ENCODE peak calls at places on chromosomes 11 and 22, in nine cellular contexts. K is fibroblast of mammary gland, U is WTC11, H is PC-3, E is astrocyte of the spinal cord, J is endothelial cell, P is mesothelial cell of epicardium, S is RWPE1, R is astrocyte of the cerebellum. I is an unnamed sample.

GRCh38 chr11:43856988-43857387 is 23.6 kb upstream of the ALKBH3 start:
- DNase-seq in U (no peak), R (no peak), S (no peak), P (no peak), H (no peak), E (no peak), K (no peak), J (no peak), I (no peak)

GRCh38 chr11:3009481-3009880 is 17.4 kb upstream of the NAP1L4 start:
- DNase-seq in S (no peak), E (no peak), P (no peak), R (no peak), J (no peak), H (no peak), U (no peak), K (no peak), I (no peak)

GRCh38 chr11:111540114-111540920 is at the start of gene LAYN:
- DNase-seq in P (peak), K (peak), J (peak), H (no peak), S (no peak), E (peak), R (no peak), U (peak), I (no peak)

GRCh38 chr22:49687333-49687732 is 140.3 kb downstream of the BRD1 start:
- DNase-seq in J (no peak), S (no peak), H (no peak), R (no peak), E (no peak), P (no peak), K (no peak), U (no peak), I (no peak)

GRCh38 chr11:19946681-19947080 is 213.6 kb downstream of the DBX1 start:
- DNase-seq in R (no peak), K (no peak), P (no peak), J (no peak), S (no peak), H (no peak), U (no peak), E (no peak), I (no peak)

GRCh38 chr11:17846852-17847453 is 112.4 kb downstream of the KCNC1 start:
- DNase-seq in R (peak), S (no peak), K (peak), H (peak), E (peak), U (peak), J (peak), P (no peak), I (no peak)

GRCh38 chr11:66768088-66768521 is 39.1 kb upstream of the SPTBN2 start:
- DNase-seq in J (no peak), E (peak), K (peak), S (peak), U (no peak), H (no peak), R (no peak), P (no peak), I (no peak)

GRCh38 chr11:114077482-114078305 is 18.2 kb downstream of the ZBTB16 start:
- DNase-seq in E (no peak), S (no peak), U (no peak), H (no peak), J (no peak), R (no peak), P (no peak), K (no peak), I (no peak)

GRCh38 chr11:40722179-40722795 is 737.2 kb downstream of the LRRC4C start:
- DNase-seq in R (no peak), J (peak), U (peak), P (no peak), H (peak), S (peak), E (peak), K (peak), I (no peak)

GRCh38 chr22:32200752-32201151 is 4.1 kb downstream of the RFPL2 start:
- DNase-seq in U (no peak), R (no peak), E (no peak), S (no peak), K (no peak), P (no peak), H (no peak), J (no peak), I (no peak)

GRCh38 chr22:30386608-30386959 is 627 bp downstream of the RNF215 start:
- DNase-seq in J (no peak), S (no peak), K (no peak), E (no peak), P (no peak), H (no peak), R (no peak), U (no peak), I (no peak)

GRCh38 chr11:82823635-82824614 is 76.3 kb downstream of the PRCP start:
- DNase-seq in J (no peak), R (no peak), K (no peak), P (no peak), U (no peak), E (no peak), H (no peak), S (no peak), I (no peak)

GRCh38 chr11:2805388-2806057 is 80.1 kb downstream of the CDKN1C start:
- DNase-seq in J (no peak), P (peak), R (no peak), S (no peak), U (peak), K (no peak), H (no peak), E (no peak), I (no peak)

GRCh38 chr11:36352919-36353318 is 56.8 kb downstream of the PRR5L start:
- DNase-seq in K (no peak), S (no peak), H (no peak), J (no peak), U (no peak), R (no peak), P (no peak), E (no peak), I (no peak)

GRCh38 chr22:49869855-49870712 is 16.4 kb downstream of the ZBED4 start:
- DNase-seq in J (no peak), P (no peak), R (no peak), E (no peak), K (no peak), U (no peak), S (no peak), H (no peak), I (no peak)

DNA sequence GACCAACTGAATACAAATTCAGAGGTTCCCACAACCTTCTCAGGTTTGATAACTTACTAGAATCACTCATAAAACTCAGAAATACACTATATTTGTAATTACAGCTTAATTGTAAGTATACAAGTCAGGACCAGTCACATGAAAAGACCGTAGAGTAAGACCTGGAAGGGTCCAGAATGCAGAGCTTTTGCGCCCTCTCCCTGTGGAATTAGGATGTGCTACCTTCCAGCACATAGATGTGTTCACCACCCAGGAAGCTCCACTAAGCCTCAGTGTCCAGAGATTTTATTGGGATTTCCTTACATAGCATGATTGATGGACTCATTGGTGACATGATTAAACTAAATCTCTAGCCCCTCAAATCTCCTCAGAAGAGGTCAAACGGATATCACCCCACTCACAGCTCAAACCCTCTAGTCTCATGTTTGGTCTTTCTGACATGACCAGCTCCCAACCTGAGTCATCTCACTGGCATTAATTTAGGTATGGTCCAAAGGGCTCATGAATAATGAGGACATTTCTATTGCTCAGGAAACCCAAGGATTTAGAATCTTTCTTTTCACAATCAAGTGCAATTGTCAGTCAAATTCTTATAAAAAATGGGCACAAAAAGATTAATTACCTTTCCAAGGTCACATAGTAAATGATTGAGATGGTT is 77.2 kb upstream of the UBASH3B start:
- DNase-seq in K (peak), U (no peak), H (peak), S (no peak), R (no peak), P (no peak), E (no peak), J (no peak), I (no peak)
- TF ChIP-seq CTCF in K (peak), U (no peak), H (peak), S (no peak), R (no peak), P (no peak), E (no peak), J (no peak), I (no peak)

DNA sequence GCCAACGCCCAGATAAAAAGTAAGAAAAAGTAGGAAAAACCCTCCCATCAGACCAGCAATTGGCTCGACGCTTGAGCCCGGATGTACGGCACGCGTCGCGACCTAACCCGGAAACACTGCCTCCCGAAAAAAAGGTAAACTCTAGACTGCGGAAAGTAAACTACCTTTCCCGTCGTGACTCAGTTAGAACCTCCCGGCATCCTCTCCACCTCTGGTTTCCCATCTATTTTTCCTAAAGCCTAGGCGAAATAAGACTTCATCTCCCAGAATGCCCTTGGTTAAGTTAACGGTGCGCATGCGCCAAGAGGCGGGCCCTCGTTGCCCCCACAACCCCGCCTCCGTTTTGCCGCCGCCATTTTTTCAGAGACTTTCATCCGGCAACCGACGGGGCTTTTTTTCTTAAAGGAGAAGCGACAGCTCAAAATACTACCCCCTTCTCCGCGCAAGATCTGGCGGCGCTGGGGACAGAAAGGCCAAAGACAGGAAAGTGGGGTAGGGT is 678 bp upstream of the ZFP91 start:
- DNase-seq in K (peak), S (peak), H (peak), P (peak), U (peak), E (peak), J (peak), R (peak), I (peak)
- TF ChIP-seq CTCF in K (no peak), S (no peak), H (no peak), P (no peak), U (no peak), E (no peak), J (no peak), R (no peak), I (no peak)

GRCh38 chr22:27331526-27332281 is 469.9 kb downstream of the MN1 start:
- DNase-seq in E (peak), K (peak), S (no peak), J (peak), R (no peak), U (peak), P (no peak), H (peak), I (no peak)
- TF ChIP-seq CTCF in E (peak), K (peak), S (no peak), J (peak), R (peak), U (peak), P (peak), H (peak), I (no peak)

GRCh38 chr22:27965547-27965946 is 46.5 kb upstream of the PITPNB start:
- DNase-seq in U (no peak), E (no peak), J (no peak), P (no peak), R (no peak), S (no peak), H (peak), K (no peak), I (no peak)
- TF ChIP-seq CTCF in U (no peak), E (no peak), J (no peak), P (no peak), R (no peak), S (no peak), H (no peak), K (no peak), I (no peak)

DNA sequence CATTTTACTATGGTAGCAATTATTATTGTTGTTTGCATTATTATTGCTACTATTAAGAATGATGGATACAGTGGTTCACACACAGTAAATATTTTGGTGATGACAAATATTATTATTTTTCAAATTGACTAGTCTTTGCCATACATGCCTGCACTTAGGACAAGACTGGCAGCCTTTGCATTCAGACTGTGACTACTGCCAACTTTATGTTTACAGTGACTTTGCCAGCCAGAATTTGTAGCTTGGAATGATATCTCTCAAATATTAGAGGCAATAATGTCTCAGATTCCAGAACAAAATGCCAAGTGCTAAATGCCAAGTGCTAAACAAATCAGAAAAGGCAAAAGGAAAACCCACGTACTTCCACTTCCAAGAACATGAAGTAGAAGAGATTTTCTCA is 823.1 kb downstream of the DLG2 start:
- DNase-seq in S (no peak), H (peak), K (no peak), E (no peak), R (no peak), U (no peak), P (no peak), J (no peak), I (no peak)
- TF ChIP-seq CTCF in S (no peak), H (no peak), K (no peak), E (no peak), R (no peak), U (no peak), P (no peak), J (no peak), I (no peak)

DNA sequence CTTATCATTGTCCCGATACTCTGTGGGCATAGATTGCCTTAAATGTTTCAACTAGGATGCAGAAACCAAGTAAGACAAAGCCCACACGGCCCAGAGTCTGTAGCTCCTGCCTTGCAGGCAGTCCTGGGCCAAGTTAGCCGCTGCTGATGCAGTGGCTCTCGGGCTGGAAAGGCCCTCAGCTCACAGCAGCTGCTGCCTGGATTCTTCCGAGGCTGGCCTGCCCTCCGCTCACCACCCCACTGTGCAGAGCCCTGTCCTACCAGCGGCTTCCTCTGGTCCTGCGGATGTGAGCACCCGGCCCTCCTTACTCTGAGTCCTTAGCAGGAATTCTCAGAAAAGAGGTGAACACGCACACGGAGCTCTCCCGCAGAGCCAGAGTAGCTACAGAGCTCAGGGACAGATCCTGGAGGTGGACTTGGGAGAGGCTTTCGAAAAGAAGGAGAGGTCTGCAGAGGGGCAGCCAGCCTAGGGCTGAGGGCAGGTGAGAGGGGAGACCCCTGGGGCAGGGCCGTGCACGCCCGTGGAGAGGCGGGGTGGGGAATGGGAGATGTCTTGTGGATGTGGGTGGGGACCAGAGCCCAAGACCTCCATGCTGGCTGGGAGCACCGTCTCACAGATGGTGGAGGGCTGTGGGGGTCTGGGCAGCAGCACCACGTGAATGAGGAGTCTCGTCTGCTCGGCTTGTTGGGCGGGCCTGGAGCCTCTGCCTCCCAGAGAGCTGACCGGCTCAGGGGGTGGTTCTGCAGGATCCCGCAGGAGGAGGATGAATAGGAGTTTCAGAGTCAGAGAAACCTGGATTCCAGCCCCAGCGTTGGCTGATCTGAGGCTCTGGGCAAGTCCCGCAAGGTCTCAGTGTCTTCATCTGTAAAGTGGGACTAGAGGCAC is 117.4 kb upstream of the B3GAT1 start:
- DNase-seq in H (no peak), K (no peak), J (no peak), R (no peak), S (no peak), P (peak), U (no peak), E (no peak), I (peak)
- TF ChIP-seq CTCF in H (no peak), K (no peak), J (no peak), R (no peak), S (no peak), P (no peak), U (no peak), E (no peak), I (no peak)

GRCh38 chr22:23042179-23042578 is 28.1 kb upstream of the GNAZ start:
- DNase-seq in E (no peak), P (no peak), H (peak), S (no peak), J (no peak), K (no peak), U (no peak), R (no peak), I (no peak)
- TF ChIP-seq CTCF in E (no peak), P (no peak), H (no peak), S (no peak), J (no peak), K (no peak), U (no peak), R (no peak), I (no peak)